ENCODE peak calls at places on chromosomes 16 and 17, in five cellular contexts. B, I, D, A and C are unnamed samples.

GRCh38 chr16:69108069-69108904 is 2.8 kb downstream of the HAS3 start:
- DNase-seq in B (no peak), I (no peak), D (no peak), A (no peak), C (no peak)

GRCh38 chr17:58956997-58957724 is 149.5 kb downstream of the TRIM37 start:
- DNase-seq in B (no peak), I (peak), D (no peak), A (no peak), C (peak)

GRCh38 chr17:21352221-21352980 is 23.8 kb upstream of the KCNJ12 start:
- DNase-seq in B (peak), I (no peak), D (no peak), A (no peak), C (no peak)

GRCh38 chr17:66548158-66548557 is 245.7 kb downstream of the PRKCA start:
- DNase-seq in B (no peak), I (no peak), D (peak), A (no peak), C (no peak)

GRCh38 chr16:27245276-27246231 is 23.0 kb downstream of the NSMCE1 start:
- DNase-seq in B (no peak), I (peak), D (no peak), A (no peak), C (peak)

GRCh38 chr17:4920351-4921048 is 11.6 kb upstream of the GP1BA start:
- DNase-seq in B (no peak), I (peak), D (no peak), A (no peak), C (peak)

GRCh38 chr17:6853764-6854442 is 22.4 kb upstream of the TEKT1 start:
- DNase-seq in B (no peak), I (no peak), D (peak), A (no peak), C (peak)

GRCh38 chr16:11006666-11007065 is 62.3 kb downstream of the CLEC16A start:
- DNase-seq in B (no peak), I (no peak), D (no peak), A (no peak), C (no peak)

GRCh38 chr16:21104124-21104860 is 46.4 kb downstream of the DNAH3 start:
- DNase-seq in B (no peak), I (peak), D (no peak), A (peak), C (peak)

GRCh38 chr17:39618956-39619785 is 7.6 kb upstream of the PPP1R1B start:
- DNase-seq in B (no peak), I (no peak), D (no peak), A (no peak), C (no peak)

GRCh38 chr17:39754958-39755549 is 17.3 kb downstream of the GRB7 start:
- DNase-seq in B (peak), I (no peak), D (no peak), A (no peak), C (no peak)

GRCh38 chr16:16197966-16198365 is 25.3 kb downstream of the ABCC6 start:
- DNase-seq in B (no peak), I (no peak), D (no peak), A (no peak), C (no peak)

GRCh38 chr17:27810211-27810901 is 10.0 kb upstream of the NOS2 start:
- DNase-seq in B (no peak), I (no peak), D (no peak), A (no peak), C (no peak)

GRCh38 chr17:64457156-64457555 is 8.2 kb downstream of the MILR1 start:
- DNase-seq in B (no peak), I (peak), D (no peak), A (no peak), C (peak)

GRCh38 chr16:4680673-4681470 is 12.5 kb upstream of the NUDT16L1 start:
- DNase-seq in B (no peak), I (no peak), D (no peak), A (peak), C (no peak)

GRCh38 chr17:55420067-55420775 is 1.4 kb downstream of the MMD start:
- DNase-seq in B (no peak), I (no peak), D (peak), A (peak), C (no peak)

GRCh38 chr16:70162041-70162451 is 11.5 kb upstream of the CLEC18C start:
- DNase-seq in B (no peak), I (peak), D (no peak), A (no peak), C (peak)

GRCh38 chr16:85113913-85114312 is 1.6 kb upstream of the CIBAR2 start:
- DNase-seq in B (no peak), I (no peak), D (no peak), A (no peak), C (no peak)

GRCh38 chr17:4194796-4195195 is 51.8 kb downstream of the CYB5D2 start:
- DNase-seq in B (no peak), I (no peak), D (no peak), A (no peak), C (no peak)

GRCh38 chr16:68370221-68370920 is 59.6 kb downstream of the PRMT7 start:
- DNase-seq in B (no peak), I (no peak), D (no peak), A (no peak), C (no peak)

GRCh38 chr17:30234954-30235353 is 543 bp downstream of the SLC6A4 start:
- DNase-seq in B (no peak), I (no peak), D (no peak), A (no peak), C (no peak)
- H3K4me3 ChIP-seq in B (no peak), I (peak), D (peak), A (peak), C (peak)

GRCh38 chr17:73211745-73212144 is 18.9 kb downstream of the COG1 start:
- DNase-seq in B (no peak), I (no peak), D (peak), A (no peak), C (peak)

GRCh38 chr17:73209436-73209835 is 16.6 kb downstream of the COG1 start:
- DNase-seq in B (no peak), I (no peak), D (peak), A (no peak), C (no peak)

GRCh38 chr17:73208139-73208827 is 15.4 kb downstream of the COG1 start:
- DNase-seq in B (no peak), I (no peak), D (no peak), A (no peak), C (no peak)

GRCh38 chr17:73214008-73214407 is 21.2 kb downstream of the COG1 start:
- DNase-seq in B (no peak), I (no peak), D (no peak), A (no peak), C (no peak)

DNA sequence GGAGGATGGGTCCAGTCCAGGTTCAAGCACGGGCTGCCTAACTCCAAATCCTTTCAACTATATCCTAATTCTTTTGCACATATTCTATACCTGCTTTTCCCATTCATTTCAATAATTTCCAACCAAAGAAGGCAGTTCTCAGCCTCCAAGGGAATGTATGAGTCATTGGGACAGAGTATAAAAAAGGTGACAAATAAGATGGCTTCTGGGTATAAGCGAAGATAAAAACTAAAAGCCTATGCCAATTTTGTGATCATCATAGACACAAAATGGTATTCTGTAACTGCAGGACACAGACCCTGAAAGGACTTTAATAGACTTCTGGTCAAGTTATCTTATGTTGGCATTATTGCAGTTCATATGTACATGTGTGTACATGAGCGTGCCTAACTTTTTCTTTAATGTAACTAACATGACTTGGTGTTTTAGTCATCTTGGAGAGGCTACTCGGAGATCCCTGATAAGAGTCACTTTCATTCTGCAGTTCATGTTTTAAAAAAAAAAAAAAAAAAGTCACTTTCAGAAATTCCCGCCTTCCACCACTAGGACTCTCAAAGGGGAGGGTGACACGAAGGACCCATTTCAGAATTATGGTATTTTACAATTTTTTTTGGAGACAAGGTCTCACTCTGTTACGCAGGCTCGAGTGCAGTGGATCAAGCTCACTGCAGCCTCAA is 17.3 kb downstream of the COG1 start:
- DNase-seq in B (no peak), I (peak), D (no peak), A (no peak), C (no peak)
- TF ChIP-seq CTCF in B (no peak), I (peak), D (no peak), A (no peak), C (peak)

GRCh38 chr17:45425125-45425983 is 7.3 kb downstream of the ARHGAP27 start:
- DNase-seq in B (peak), I (peak), D (no peak), A (peak), C (peak)
- H3K4me3 ChIP-seq in B (peak), I (no peak), D (no peak), A (peak), C (no peak)

GRCh38 chr16:79047337-79047736 is 553.2 kb downstream of the MAF start:
- DNase-seq in B (no peak), I (no peak), D (no peak), A (no peak), C (no peak)
- TF ChIP-seq CTCF in B (no peak), I (peak), D (no peak), A (peak), C (peak)